ENCODE peak calls at places on chromosomes 2 and 18, in four cellular contexts. S is adrenal gland, R is brain microvascular endothelial cell, Z is astrocyte of the spinal cord. V is an unnamed sample.

GRCh38 chr18:29560270-29560669 is 1383.3 kb upstream of the CDH2 start:
- DNase-seq in S (no peak), Z (no peak), R (no peak), V (no peak)

GRCh38 chr2:12498703-12499102 is 218.0 kb upstream of the TRIB2 start:
- DNase-seq in S (no peak), R (peak), Z (no peak), V (no peak)

GRCh38 chr2:206392118-206392517 is 51.2 kb upstream of the ADAM23 start:
- DNase-seq in R (peak), S (peak), Z (peak), V (no peak)

GRCh38 chr2:29528891-29529520 is 392.4 kb downstream of the ALK start:
- DNase-seq in Z (peak), S (peak), R (peak), V (no peak)

GRCh38 chr2:16640867-16641266 is 24.8 kb downstream of the CYRIA start:
- DNase-seq in R (no peak), S (peak), Z (no peak), V (no peak)

GRCh38 chr2:164479460-164479859 is 141.8 kb downstream of the GRB14 start:
- DNase-seq in Z (peak), S (no peak), R (peak), V (peak)

GRCh38 chr18:54750350-54750749 is 77.9 kb upstream of the RAB27B start:
- DNase-seq in R (no peak), Z (no peak), S (no peak), V (no peak)

GRCh38 chr2:141522702-141523101 is 608.1 kb downstream of the LRP1B start:
- DNase-seq in S (no peak), Z (no peak), R (no peak), V (no peak)

GRCh38 chr2:18047896-18048657 is 169.6 kb downstream of the KCNS3 start:
- DNase-seq in S (no peak), Z (no peak), R (no peak), V (peak)

GRCh38 chr2:18047114-18047695 is 168.7 kb downstream of the KCNS3 start:
- DNase-seq in S (no peak), R (no peak), Z (no peak), V (no peak)

GRCh38 chr2:18045230-18045629 is 166.8 kb downstream of the KCNS3 start:
- DNase-seq in S (no peak), Z (no peak), R (no peak), V (no peak)

GRCh38 chr2:18046558-18046957 is 168.1 kb downstream of the KCNS3 start:
- DNase-seq in R (peak), S (no peak), Z (peak), V (no peak)

DNA sequence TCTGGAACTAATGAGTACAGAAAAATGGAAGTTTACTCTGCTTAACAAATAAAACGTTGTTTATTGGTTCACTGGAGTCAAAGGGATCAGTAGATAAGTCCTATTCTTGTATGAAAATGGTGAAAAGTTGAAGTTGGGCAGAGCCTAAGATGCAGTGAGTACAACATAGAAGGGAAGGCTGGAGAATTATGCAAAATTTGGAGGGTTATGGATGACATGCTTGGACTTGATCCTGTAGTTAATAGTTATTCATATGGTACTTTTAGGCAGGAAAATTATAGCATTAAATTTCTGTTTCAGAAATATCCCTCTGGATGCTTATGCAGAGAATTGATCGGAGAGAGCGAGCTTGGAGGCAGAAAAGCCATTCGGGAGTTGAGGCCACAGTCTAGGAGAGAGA is 167.6 kb downstream of the KCNS3 start:
- DNase-seq in Z (no peak), R (no peak), S (no peak), V (no peak)
- H3K4me3 ChIP-seq in Z (no peak), R (no peak), S (no peak), V (no peak)

GRCh38 chr18:6044319-6044718 is 149.0 kb upstream of the TMEM200C start:
- DNase-seq in Z (no peak), S (no peak), R (no peak), V (no peak)
- TF ChIP-seq CTCF in Z (no peak), S (no peak), R (no peak), V (no peak)

GRCh38 chr2:102266204-102266603 is 45.2 kb upstream of the IL1RL1 start:
- DNase-seq in Z (no peak), S (no peak), R (no peak), V (no peak)

GRCh38 chr2:102267774-102268173 is 43.6 kb upstream of the IL1RL1 start:
- DNase-seq in Z (no peak), R (no peak), S (no peak), V (no peak)

GRCh38 chr2:102271844-102272243 is 39.5 kb upstream of the IL1RL1 start:
- DNase-seq in Z (no peak), S (no peak), R (no peak), V (no peak)

GRCh38 chr2:102264952-102265351 is 46.4 kb upstream of the IL1RL1 start:
- DNase-seq in R (no peak), S (no peak), Z (no peak), V (no peak)

GRCh38 chr2:102268529-102269524 is 42.5 kb upstream of the IL1RL1 start:
- DNase-seq in R (no peak), Z (peak), S (no peak), V (no peak)
- H3K4me3 ChIP-seq in R (no peak), Z (no peak), S (no peak), V (no peak)

GRCh38 chr2:37993135-37993534 is 68.0 kb downstream of the RMDN2 start:
- DNase-seq in Z (peak), R (peak), S (no peak), V (no peak)
- TF ChIP-seq CTCF in Z (no peak), R (peak), S (no peak), V (peak)

GRCh38 chr18:76274470-76275289 is 220.4 kb downstream of the ZNF516 start:
- DNase-seq in S (peak), R (no peak), Z (no peak), V (no peak)
- H3K4me3 ChIP-seq in S (no peak), R (no peak), Z (no peak), V (no peak)

DNA sequence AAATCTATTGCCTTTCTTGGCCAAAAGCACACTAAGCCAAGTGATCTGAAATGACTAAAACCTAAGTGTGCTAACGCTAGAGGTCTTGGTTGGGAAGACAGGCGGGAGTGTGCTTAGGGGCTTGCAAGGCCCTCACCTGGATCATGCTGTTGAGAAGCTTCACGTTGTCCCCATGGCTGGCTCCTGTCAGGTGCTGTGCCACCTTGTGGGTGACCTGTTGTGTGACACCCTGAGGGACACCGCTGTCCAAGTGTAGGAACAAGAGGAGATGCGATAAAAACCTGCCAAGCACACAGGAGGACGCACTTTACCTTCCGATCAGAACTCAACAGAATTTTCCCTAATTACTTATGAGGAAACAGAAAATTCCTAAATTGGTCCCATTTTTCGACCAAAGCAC is 50.8 kb downstream of the EPG5 start:
- DNase-seq in S (no peak), Z (no peak), R (no peak), V (no peak)
- TF ChIP-seq CTCF in S (no peak), Z (peak), R (peak), V (peak)

GRCh38 chr2:73202156-73203054 is at the start of gene NOTO:
- DNase-seq in Z (no peak), R (no peak), S (no peak), V (no peak)
- H3K4me3 ChIP-seq in Z (no peak), R (peak), S (peak), V (no peak)

GRCh38 chr2:236745420-236746210 is 176.0 kb downstream of the ACKR3 start:
- DNase-seq in S (peak), Z (peak), R (peak), V (peak)
- TF ChIP-seq CTCF in S (no peak), Z (no peak), R (peak), V (no peak)

DNA sequence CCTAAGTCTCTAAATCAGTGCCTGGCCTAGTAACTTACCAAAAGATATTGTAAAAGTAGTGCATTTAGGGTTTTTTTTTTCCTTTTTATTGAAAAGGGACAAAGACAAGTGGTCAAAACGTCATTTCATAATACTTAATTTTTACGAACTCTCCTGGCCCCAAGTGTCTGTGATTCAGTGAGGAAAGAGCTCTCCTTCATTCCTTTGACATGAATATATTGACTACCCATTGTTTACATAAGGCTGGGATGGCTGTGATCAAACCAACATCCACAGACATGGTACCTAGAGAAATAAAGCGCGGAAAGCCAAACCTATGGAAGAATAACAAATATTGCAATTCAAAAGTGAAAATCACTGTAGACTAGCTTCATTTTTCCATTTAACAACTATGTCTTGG is 198.4 kb downstream of the BABAM2 start:
- DNase-seq in S (no peak), Z (peak), R (peak), V (no peak)
- H3K4me3 ChIP-seq in S (no peak), Z (no peak), R (no peak), V (no peak)

GRCh38 chr2:235165631-235166030 is 213.8 kb downstream of the SH3BP4 start:
- DNase-seq in Z (no peak), S (no peak), R (no peak), V (no peak)

GRCh38 chr2:235170016-235170415 is 218.2 kb downstream of the SH3BP4 start:
- DNase-seq in R (peak), Z (peak), S (no peak), V (no peak)

GRCh38 chr2:235168174-235168979 is 216.6 kb downstream of the SH3BP4 start:
- DNase-seq in R (no peak), Z (no peak), S (no peak), V (no peak)

GRCh38 chr2:235171511-235172130 is 219.8 kb downstream of the SH3BP4 start:
- DNase-seq in S (no peak), R (peak), Z (peak), V (no peak)

GRCh38 chr2:235170536-235171510 is 219.0 kb downstream of the SH3BP4 start:
- DNase-seq in S (peak), Z (peak), R (peak), V (no peak)
- TF ChIP-seq CTCF in S (no peak), Z (peak), R (peak), V (peak)

V was measured in retinal pigment epithelial cell.